ENCODE peak calls at places on chromosome X, in six cellular contexts. S is heart left ventricle, Z is upper lobe of left lung, K is suprapubic skin, J is body of pancreas, U is breast epithelium. N is an unnamed sample.

GRCh38 chrX:141467442-141467841 is 117.1 kb downstream of the SPANXA1 start:
- DNase-seq in K (no peak), S (no peak), J (no peak), Z (no peak), U (no peak), N (no peak)

GRCh38 chrX:46407036-46407752 is 138.0 kb downstream of the ZNF674 start:
- DNase-seq in S (no peak), U (no peak), Z (no peak), K (no peak), J (no peak), N (no peak)

GRCh38 chrX:9324676-9325075 is 140.2 kb upstream of the TBL1X start:
- DNase-seq in K (no peak), U (no peak), S (no peak), J (no peak), Z (no peak), N (no peak)

GRCh38 chrX:52988985-52989917 is 30.9 kb upstream of the FAM156A start:
- DNase-seq in J (no peak), Z (no peak), U (no peak), K (no peak), S (no peak), N (no peak)

GRCh38 chrX:71996138-71996537 is 85.5 kb downstream of the NHSL2 start:
- DNase-seq in S (no peak), Z (no peak), U (no peak), K (no peak), J (no peak), N (no peak)

GRCh38 chrX:63275127-63275526 is 76.0 kb downstream of the SPIN4 start:
- DNase-seq in J (peak), Z (no peak), K (no peak), S (peak), U (no peak), N (no peak)

GRCh38 chrX:103734125-103734760 is 23.5 kb downstream of the TMEM31 start:
- DNase-seq in Z (no peak), K (no peak), J (no peak), U (no peak), S (no peak), N (no peak)

GRCh38 chrX:13087322-13088154 is 43.1 kb upstream of the FAM9C start:
- DNase-seq in S (no peak), Z (no peak), U (no peak), J (no peak), K (no peak), N (no peak)

GRCh38 chrX:264634-265455 is 16.3 kb upstream of the PLCXD1 start:
- DNase-seq in J (no peak), U (peak), K (no peak), S (no peak), Z (no peak), N (no peak)

GRCh38 chrX:69165116-69165651 is at the start of gene PJA1:
- DNase-seq in U (peak), K (peak), Z (peak), S (peak), J (peak), N (peak)

GRCh38 chrX:4844376-4844775 is 1130.9 kb upstream of the PRKX start:
- DNase-seq in K (no peak), S (no peak), Z (no peak), U (no peak), J (no peak), N (no peak)

GRCh38 chrX:148940411-148940996 is 440.1 kb downstream of the AFF2 start:
- DNase-seq in S (no peak), J (no peak), K (no peak), U (no peak), Z (no peak), N (no peak)

GRCh38 chrX:21166302-21166982 is 207.8 kb upstream of the CNKSR2 start:
- DNase-seq in S (no peak), J (no peak), Z (no peak), U (no peak), K (no peak), N (no peak)

GRCh38 chrX:77785400-77785745 is 643 bp downstream of the ATRX start:
- DNase-seq in U (no peak), J (no peak), K (no peak), Z (no peak), S (peak), N (no peak)

GRCh38 chrX:150361777-150362351 is 1.3 kb upstream of the MAMLD1 start:
- DNase-seq in K (no peak), S (no peak), J (peak), Z (peak), U (no peak), N (no peak)

GRCh38 chrX:47129879-47130358 is 14.6 kb downstream of the NDUFB11 start:
- DNase-seq in J (no peak), S (no peak), Z (no peak), K (no peak), U (no peak), N (no peak)

GRCh38 chrX:1093586-1094538 is 118.6 kb downstream of the CRLF2 start:
- DNase-seq in J (no peak), Z (peak), U (no peak), K (peak), S (no peak), N (no peak)

GRCh38 chrX:41137589-41137988 is 52.3 kb downstream of the USP9X start:
- DNase-seq in J (no peak), S (no peak), Z (no peak), U (no peak), K (no peak), N (no peak)
- TF ChIP-seq CTCF in J (peak), S (peak), Z (no peak), U (peak), K (no peak), N (peak)

DNA sequence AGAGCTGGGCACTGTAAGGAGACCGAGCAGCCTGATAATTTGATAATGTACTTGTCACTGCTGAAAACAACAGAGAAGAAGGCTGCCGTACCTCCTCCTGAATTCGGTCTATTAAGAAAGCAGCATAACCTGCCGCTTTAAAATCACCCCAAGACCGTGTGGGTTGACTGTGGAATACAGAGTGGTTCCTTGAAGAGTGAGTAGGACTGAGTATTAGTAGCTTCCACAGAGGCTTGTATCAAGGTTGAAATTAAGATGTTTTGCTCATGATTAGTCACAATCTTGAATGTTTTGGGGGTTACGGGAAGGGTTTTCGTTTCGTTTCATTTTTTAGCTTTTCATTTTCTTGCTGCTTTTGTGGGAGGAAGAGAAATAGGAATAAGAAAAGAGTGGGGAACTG is 47.0 kb downstream of the PTCHD1 start:
- DNase-seq in S (no peak), Z (no peak), J (no peak), U (no peak), K (no peak), N (no peak)
- H3K4me3 ChIP-seq in S (no peak), Z (no peak), J (no peak), U (no peak), K (no peak), N (no peak)

GRCh38 chrX:119565110-119565663 is at the start of gene STEEP1:
- DNase-seq in S (peak), J (peak), U (peak), Z (no peak), K (peak), N (peak)
- TF ChIP-seq POLR2A in S (no peak), J (peak), U (no peak), Z (no peak), K (no peak), N (no peak)

DNA sequence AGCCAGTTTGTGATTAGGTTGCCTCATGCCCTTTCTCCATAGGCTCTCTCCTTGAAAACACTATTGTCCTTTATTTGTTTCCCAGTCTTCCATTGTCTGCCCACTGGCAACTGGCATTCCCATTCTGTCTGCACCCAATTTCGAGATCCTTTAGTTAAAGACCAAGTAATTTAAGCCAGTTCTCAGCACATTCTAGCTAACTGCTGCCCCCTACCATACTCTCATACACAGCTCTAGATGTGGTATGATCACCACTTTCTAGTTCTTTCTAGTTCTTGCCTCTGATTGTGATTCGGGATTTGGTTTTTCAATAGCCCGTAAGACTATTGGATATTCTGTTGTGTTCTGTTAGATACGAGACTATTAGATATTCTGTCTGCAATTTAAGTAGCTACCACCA is 135.8 kb upstream of the TRPC5 start:
- DNase-seq in K (no peak), U (no peak), J (no peak), Z (no peak), S (no peak), N (no peak)
- TF ChIP-seq CTCF in K (no peak), U (no peak), J (no peak), Z (no peak), S (no peak), N (no peak)

GRCh38 chrX:48683411-48683982 is at the start of gene WAS:
- DNase-seq in S (no peak), J (no peak), K (no peak), Z (no peak), U (no peak), N (no peak)

GRCh38 chrX:48681539-48682183 is 1.9 kb upstream of the WAS start:
- DNase-seq in U (no peak), S (no peak), Z (no peak), J (no peak), K (no peak), N (no peak)

GRCh38 chrX:48688531-48689142 is 5.0 kb downstream of the WAS start:
- DNase-seq in S (no peak), U (no peak), K (no peak), J (no peak), Z (no peak), N (no peak)

GRCh38 chrX:48685416-48685815 is 1.8 kb downstream of the WAS start:
- DNase-seq in S (no peak), K (no peak), U (no peak), Z (no peak), J (no peak), N (no peak)

DNA sequence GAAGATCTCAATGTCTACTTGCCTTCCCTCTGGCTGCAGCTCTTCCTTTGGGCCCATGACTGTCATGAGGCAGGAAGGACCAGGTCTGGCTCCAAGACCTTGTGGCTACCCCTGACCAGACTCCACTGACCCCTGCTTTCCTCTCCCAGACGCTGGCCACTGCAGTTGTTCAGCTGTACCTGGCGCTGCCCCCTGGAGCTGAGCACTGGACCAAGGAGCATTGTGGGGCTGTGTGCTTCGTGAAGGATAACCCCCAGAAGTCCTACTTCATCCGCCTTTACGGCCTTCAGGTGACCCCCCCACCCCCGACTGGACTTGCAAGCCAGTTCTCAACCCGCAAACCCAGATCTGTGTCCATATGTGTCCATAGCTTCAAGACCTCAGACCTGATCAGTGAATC is 535 bp downstream of the WAS start:
- DNase-seq in S (no peak), K (no peak), J (no peak), Z (no peak), U (no peak), N (no peak)
- H3K4me3 ChIP-seq in S (peak), K (peak), J (no peak), Z (peak), U (peak), N (peak)

GRCh38 chrX:42075032-42075431 is 151.7 kb upstream of the CASK start:
- DNase-seq in Z (no peak), J (no peak), U (no peak), K (no peak), S (no peak), N (no peak)
- TF ChIP-seq POLR2A in Z (no peak), J (no peak), U (no peak), K (no peak), S (no peak), N (no peak)

DNA sequence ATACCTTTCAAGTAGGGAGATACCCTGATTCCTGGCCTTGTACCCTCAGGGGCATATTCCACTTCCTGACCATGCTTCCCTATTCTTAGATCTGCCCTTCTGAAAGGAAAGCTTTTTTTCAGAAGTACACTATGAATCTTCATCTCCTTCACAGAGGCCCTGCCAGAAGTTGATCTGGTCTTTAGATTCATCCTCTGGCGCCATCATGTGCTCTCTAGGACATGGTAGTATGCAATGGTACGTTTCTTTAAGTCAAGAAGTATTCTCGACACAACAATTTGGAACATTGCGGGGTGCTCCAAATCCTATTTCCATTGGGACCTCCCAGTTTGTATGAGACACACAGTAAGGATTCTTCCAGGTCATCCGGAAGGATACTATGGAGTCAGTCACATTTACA is 39.7 kb upstream of the DIPK2B start:
- DNase-seq in U (no peak), S (no peak), J (no peak), K (no peak), Z (no peak), N (no peak)
- TF ChIP-seq CTCF in U (no peak), S (no peak), J (no peak), K (no peak), Z (no peak), N (no peak)

DNA sequence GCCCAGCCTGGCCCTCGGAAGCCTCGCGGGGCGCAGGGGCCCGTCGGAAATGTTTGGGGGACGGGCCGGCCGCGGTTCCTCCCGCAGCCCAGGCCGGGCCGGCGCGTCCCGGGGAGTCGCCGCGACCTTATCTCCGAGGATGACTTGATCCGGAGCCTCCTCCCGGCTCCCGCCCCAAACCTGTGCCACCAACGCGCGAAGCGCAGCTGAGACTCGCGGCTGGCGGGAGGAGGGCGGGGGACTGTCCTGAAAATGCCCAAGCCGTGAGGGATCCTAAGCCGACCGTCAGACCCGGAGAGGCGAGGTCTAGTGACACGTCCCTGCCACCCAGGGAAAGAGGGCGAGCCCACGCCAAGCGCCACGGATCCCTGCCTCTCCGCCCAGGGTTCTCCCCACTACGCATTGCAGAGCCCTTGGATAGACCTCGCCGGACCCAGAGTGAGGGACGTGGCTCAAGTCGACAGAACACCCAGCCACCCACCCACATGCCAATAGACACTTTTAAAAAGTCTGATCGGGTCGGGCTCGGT is 26.9 kb downstream of the UTP14A start:
- DNase-seq in Z (no peak), U (no peak), S (peak), J (no peak), K (peak), N (no peak)
- H3K4me3 ChIP-seq in Z (peak), U (peak), S (peak), J (no peak), K (peak), N (peak)

GRCh38 chrX:154408659-154409221 is 314 bp downstream of the DNASE1L1 start:
- DNase-seq in J (no peak), K (no peak), S (no peak), Z (no peak), U (no peak), N (no peak)
- TF ChIP-seq POLR2A in J (no peak), K (no peak), S (no peak), Z (no peak), U (no peak), N (no peak)

DNA sequence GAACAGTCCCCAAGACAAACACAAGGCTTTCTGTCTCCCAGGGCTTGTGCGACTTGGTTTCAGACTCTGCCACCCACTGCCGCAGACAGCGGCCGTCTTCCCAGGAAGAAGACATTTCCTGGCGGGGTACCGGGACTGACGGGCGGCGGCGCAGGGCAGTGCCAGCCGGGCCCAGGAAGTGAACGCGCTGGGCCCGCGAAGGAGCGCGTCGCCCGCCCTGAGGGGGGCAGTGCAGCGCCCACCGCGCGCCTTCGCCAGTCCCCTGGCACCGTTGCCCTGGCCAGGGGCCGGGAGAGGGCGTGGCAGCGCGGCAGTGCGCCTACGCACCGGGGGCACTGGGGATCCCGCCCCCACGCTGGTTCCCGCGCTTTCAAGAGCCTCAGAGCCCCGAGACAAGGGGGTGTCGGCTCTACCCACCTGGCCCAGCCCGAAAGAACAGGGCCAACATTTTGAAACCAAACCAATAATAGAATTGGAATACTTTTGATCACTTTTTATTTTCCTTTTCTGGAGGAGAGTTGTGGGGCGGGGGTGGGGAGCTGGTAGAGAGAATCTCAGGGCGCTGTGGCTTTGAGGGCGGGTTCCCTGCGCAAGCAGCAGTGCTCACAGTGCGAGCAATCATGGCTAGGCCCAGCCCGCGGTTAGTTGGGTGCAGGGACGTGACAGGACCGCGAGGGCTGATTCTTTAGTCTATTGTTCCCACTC is 23.6 kb upstream of the APLN start:
- DNase-seq in U (peak), K (no peak), Z (peak), J (peak), S (peak), N (no peak)
- TF ChIP-seq CTCF in U (no peak), K (peak), Z (no peak), J (peak), S (peak), N (peak)

N was measured in esophagus squamous epithelium.